ENCODE peak calls at places on chromosome 22, in seven cellular contexts. One of them, this sample, is unnamed.

GRCh38 chr22:38947321-38948112 is 9.9 kb upstream of the APOBEC3A start:
- DNase-seq in endothelial cell: no peak
- DNase-seq in pancreas: no peak
- DNase-seq in brain microvascular endothelial cell: no peak
- DNase-seq in stomach: no peak
- DNase-seq in GM23338: no peak
- DNase-seq in lower lobe of right lung: peak; percentile 45
- DNase-seq in this sample: no peak

GRCh38 chr22:47135338-47135737 is 372.9 kb downstream of the TBC1D22A start:
- DNase-seq in endothelial cell: no peak
- DNase-seq in pancreas: peak; percentile 24
- DNase-seq in brain microvascular endothelial cell: no peak
- DNase-seq in stomach: no peak
- DNase-seq in GM23338: no peak
- DNase-seq in lower lobe of right lung: no peak
- DNase-seq in this sample: no peak

GRCh38 chr22:38873469-38874411 is 1.7 kb upstream of the CBX6 start:
- DNase-seq in endothelial cell: no peak
- DNase-seq in pancreas: no peak
- DNase-seq in brain microvascular endothelial cell: no peak
- DNase-seq in stomach: peak; percentile 25
- DNase-seq in GM23338: no peak
- DNase-seq in lower lobe of right lung: no peak
- DNase-seq in this sample: peak; percentile 16

GRCh38 chr22:25081409-25081824 is 118.2 kb upstream of the CRYBB3 start:
- DNase-seq in endothelial cell: peak; percentile 63
- DNase-seq in pancreas: no peak
- DNase-seq in brain microvascular endothelial cell: no peak
- DNase-seq in stomach: peak; percentile 57
- DNase-seq in GM23338: peak; percentile 73
- DNase-seq in lower lobe of right lung: no peak
- DNase-seq in this sample: no peak

GRCh38 chr22:40757071-40757470 is 62.1 kb downstream of the SLC25A17 start:
- DNase-seq in endothelial cell: no peak
- DNase-seq in pancreas: no peak
- DNase-seq in brain microvascular endothelial cell: peak; percentile 28
- DNase-seq in stomach: no peak
- DNase-seq in GM23338: no peak
- DNase-seq in lower lobe of right lung: no peak
- DNase-seq in this sample: no peak

GRCh38 chr22:25666308-25666707 is 75.7 kb upstream of the MYO18B start:
- DNase-seq in endothelial cell: peak; percentile 18
- DNase-seq in pancreas: no peak
- DNase-seq in brain microvascular endothelial cell: no peak
- DNase-seq in stomach: no peak
- DNase-seq in GM23338: peak; percentile 34
- DNase-seq in lower lobe of right lung: peak; percentile 60
- DNase-seq in this sample: no peak

GRCh38 chr22:23053912-23054530 is 16.3 kb upstream of the GNAZ start:
- DNase-seq in endothelial cell: no peak
- DNase-seq in pancreas: no peak
- DNase-seq in brain microvascular endothelial cell: no peak
- DNase-seq in stomach: no peak
- DNase-seq in GM23338: no peak
- DNase-seq in lower lobe of right lung: no peak
- DNase-seq in this sample: peak; percentile 42

GRCh38 chr22:25569983-25570382 is 5.5 kb downstream of the GRK3 start:
- DNase-seq in endothelial cell: no peak
- DNase-seq in pancreas: no peak
- DNase-seq in brain microvascular endothelial cell: no peak
- DNase-seq in stomach: no peak
- DNase-seq in GM23338: no peak
- DNase-seq in lower lobe of right lung: no peak
- DNase-seq in this sample: no peak

GRCh38 chr22:46002757-46003270 is 25.9 kb upstream of the WNT7B start:
- DNase-seq in endothelial cell: no peak
- DNase-seq in pancreas: no peak
- DNase-seq in brain microvascular endothelial cell: no peak
- DNase-seq in stomach: no peak
- DNase-seq in GM23338: no peak
- DNase-seq in lower lobe of right lung: peak; percentile 45
- DNase-seq in this sample: no peak

GRCh38 chr22:17647996-17648395 is 9.4 kb downstream of the BCL2L13 start:
- DNase-seq in endothelial cell: no peak
- DNase-seq in pancreas: no peak
- DNase-seq in brain microvascular endothelial cell: no peak
- DNase-seq in stomach: no peak
- DNase-seq in GM23338: no peak
- DNase-seq in lower lobe of right lung: no peak
- DNase-seq in this sample: no peak

GRCh38 chr22:46084943-46085830 is 65.1 kb upstream of the PPARA start:
- DNase-seq in endothelial cell: no peak
- DNase-seq in pancreas: peak; percentile 95
- DNase-seq in brain microvascular endothelial cell: no peak
- DNase-seq in stomach: peak; percentile 93
- DNase-seq in GM23338: no peak
- DNase-seq in lower lobe of right lung: peak; percentile 87
- DNase-seq in this sample: no peak

GRCh38 chr22:47199261-47199948 is 437.0 kb downstream of the TBC1D22A start:
- DNase-seq in endothelial cell: no peak
- DNase-seq in pancreas: peak; percentile 55
- DNase-seq in brain microvascular endothelial cell: no peak
- DNase-seq in stomach: peak; percentile 21
- DNase-seq in GM23338: no peak
- DNase-seq in lower lobe of right lung: no peak
- DNase-seq in this sample: no peak

GRCh38 chr22:38180841-38181452 is 683 bp downstream of the PLA2G6 start:
- DNase-seq in endothelial cell: no peak
- DNase-seq in pancreas: no peak
- DNase-seq in brain microvascular endothelial cell: no peak
- DNase-seq in stomach: peak; percentile 59
- DNase-seq in GM23338: peak; percentile 49
- DNase-seq in lower lobe of right lung: peak; percentile 72
- DNase-seq in this sample: peak; percentile 23

GRCh38 chr22:26481112-26481693 is 2.4 kb downstream of the HPS4 start:
- DNase-seq in endothelial cell: no peak
- DNase-seq in pancreas: no peak
- DNase-seq in brain microvascular endothelial cell: no peak
- DNase-seq in stomach: no peak
- DNase-seq in GM23338: no peak
- DNase-seq in lower lobe of right lung: no peak
- DNase-seq in this sample: no peak

GRCh38 chr22:38924197-38924952 is 33.0 kb upstream of the APOBEC3A start:
- DNase-seq in endothelial cell: no peak
- DNase-seq in pancreas: peak; percentile 92
- DNase-seq in brain microvascular endothelial cell: peak; percentile 88
- DNase-seq in stomach: peak; percentile 94
- DNase-seq in GM23338: no peak
- DNase-seq in lower lobe of right lung: peak; percentile 83
- DNase-seq in this sample: peak; percentile 81

GRCh38 chr22:17159504-17159951 is 451 bp upstream of the HDHD5 start:
- DNase-seq in endothelial cell: no peak
- DNase-seq in pancreas: no peak
- DNase-seq in brain microvascular endothelial cell: peak; percentile 20
- DNase-seq in stomach: peak; percentile 62
- DNase-seq in GM23338: peak; percentile 63
- DNase-seq in lower lobe of right lung: no peak
- DNase-seq in this sample: peak; percentile 50

GRCh38 chr22:27113211-27114030 is 456.0 kb downstream of the MIAT start:
- DNase-seq in endothelial cell: no peak
- DNase-seq in pancreas: no peak
- DNase-seq in brain microvascular endothelial cell: peak; percentile 97
- DNase-seq in stomach: peak; percentile 52
- DNase-seq in GM23338: no peak
- DNase-seq in lower lobe of right lung: no peak
- DNase-seq in this sample: no peak

GRCh38 chr22:19576460-19577421 is 52.5 kb upstream of the CLDN5 start:
- DNase-seq in endothelial cell: no peak
- DNase-seq in pancreas: no peak
- DNase-seq in brain microvascular endothelial cell: peak; percentile 78
- DNase-seq in stomach: no peak
- DNase-seq in GM23338: peak; percentile 33
- DNase-seq in lower lobe of right lung: no peak
- DNase-seq in this sample: no peak
- TF ChIP-seq CTCF in endothelial cell: no peak
- TF ChIP-seq CTCF in pancreas: no peak
- TF ChIP-seq CTCF in brain microvascular endothelial cell: no peak
- TF ChIP-seq CTCF in stomach: no peak
- TF ChIP-seq CTCF in GM23338: no peak
- TF ChIP-seq CTCF in lower lobe of right lung: no peak
- TF ChIP-seq CTCF in this sample: no peak

GRCh38 chr22:29798318-29798717 is 31.1 kb downstream of the UQCR10 start:
- DNase-seq in endothelial cell: no peak
- DNase-seq in pancreas: no peak
- DNase-seq in brain microvascular endothelial cell: no peak
- DNase-seq in stomach: no peak
- DNase-seq in GM23338: no peak
- DNase-seq in lower lobe of right lung: no peak
- DNase-seq in this sample: no peak

GRCh38 chr22:29797351-29797750 is 30.2 kb downstream of the UQCR10 start:
- DNase-seq in endothelial cell: no peak
- DNase-seq in pancreas: no peak
- DNase-seq in brain microvascular endothelial cell: no peak
- DNase-seq in stomach: no peak
- DNase-seq in GM23338: no peak
- DNase-seq in lower lobe of right lung: no peak
- DNase-seq in this sample: no peak

GRCh38 chr22:29798801-29799200 is 31.6 kb downstream of the UQCR10 start:
- DNase-seq in endothelial cell: no peak
- DNase-seq in pancreas: no peak
- DNase-seq in brain microvascular endothelial cell: no peak
- DNase-seq in stomach: peak; percentile 46
- DNase-seq in GM23338: no peak
- DNase-seq in lower lobe of right lung: no peak
- DNase-seq in this sample: no peak

GRCh38 chr22:29801153-29801552 is 34.0 kb downstream of the UQCR10 start:
- DNase-seq in endothelial cell: no peak
- DNase-seq in pancreas: no peak
- DNase-seq in brain microvascular endothelial cell: no peak
- DNase-seq in stomach: peak; percentile 58
- DNase-seq in GM23338: peak; percentile 36
- DNase-seq in lower lobe of right lung: no peak
- DNase-seq in this sample: no peak

GRCh38 chr22:29799217-29799680 is 32.1 kb downstream of the UQCR10 start:
- DNase-seq in endothelial cell: no peak
- DNase-seq in pancreas: peak; percentile 79
- DNase-seq in brain microvascular endothelial cell: peak; percentile 78
- DNase-seq in stomach: peak; percentile 95
- DNase-seq in GM23338: no peak
- DNase-seq in lower lobe of right lung: peak; percentile 95
- DNase-seq in this sample: peak; percentile 82
- TF ChIP-seq CTCF in endothelial cell: no peak
- TF ChIP-seq CTCF in pancreas: no peak
- TF ChIP-seq CTCF in brain microvascular endothelial cell: peak; percentile 24
- TF ChIP-seq CTCF in stomach: no peak
- TF ChIP-seq CTCF in GM23338: no peak
- TF ChIP-seq CTCF in lower lobe of right lung: no peak
- TF ChIP-seq CTCF in this sample: no peak

GRCh38 chr22:30816413-30816812 is 121.7 kb downstream of the OSBP2 start:
- DNase-seq in endothelial cell: no peak
- DNase-seq in pancreas: no peak
- DNase-seq in brain microvascular endothelial cell: no peak
- DNase-seq in stomach: no peak
- DNase-seq in GM23338: peak; percentile 48
- DNase-seq in lower lobe of right lung: no peak
- DNase-seq in this sample: peak; percentile 17
- TF ChIP-seq CTCF in endothelial cell: no peak
- TF ChIP-seq CTCF in pancreas: no peak
- TF ChIP-seq CTCF in brain microvascular endothelial cell: peak; percentile 5
- TF ChIP-seq CTCF in stomach: no peak
- TF ChIP-seq CTCF in GM23338: peak; percentile 33
- TF ChIP-seq CTCF in lower lobe of right lung: no peak
- TF ChIP-seq CTCF in this sample: no peak

DNA sequence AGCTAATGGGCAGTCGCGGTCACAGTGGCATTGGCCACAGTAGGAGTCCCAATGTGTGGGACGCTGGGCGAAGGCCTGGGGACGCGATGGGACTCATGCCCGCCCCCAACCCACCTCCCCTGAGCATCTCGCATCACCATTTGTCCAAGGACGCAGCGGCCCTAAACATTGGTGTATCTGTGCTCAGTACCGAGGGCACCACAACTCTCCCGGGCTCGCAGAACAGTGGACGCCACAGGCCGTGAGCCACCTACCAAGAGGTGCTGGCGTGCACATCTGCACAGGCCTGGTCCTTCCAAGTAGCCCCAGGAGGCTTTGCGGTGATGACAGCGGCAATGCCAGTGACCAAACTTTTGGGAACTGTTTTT is 27.3 kb downstream of the RRP7A start:
- DNase-seq in endothelial cell: no peak
- DNase-seq in pancreas: no peak
- DNase-seq in brain microvascular endothelial cell: no peak
- DNase-seq in stomach: no peak
- DNase-seq in GM23338: no peak
- DNase-seq in lower lobe of right lung: no peak
- DNase-seq in this sample: no peak
- TF ChIP-seq CTCF in endothelial cell: no peak
- TF ChIP-seq CTCF in pancreas: no peak
- TF ChIP-seq CTCF in brain microvascular endothelial cell: no peak
- TF ChIP-seq CTCF in stomach: no peak
- TF ChIP-seq CTCF in GM23338: no peak
- TF ChIP-seq CTCF in lower lobe of right lung: no peak
- TF ChIP-seq CTCF in this sample: no peak

GRCh38 chr22:29689872-29690213 is 30.0 kb upstream of the CABP7 start:
- DNase-seq in endothelial cell: peak; percentile 77
- DNase-seq in pancreas: peak; percentile 77
- DNase-seq in brain microvascular endothelial cell: peak; percentile 22
- DNase-seq in stomach: peak; percentile 75
- DNase-seq in GM23338: peak; percentile 90
- DNase-seq in lower lobe of right lung: peak; percentile 67
- DNase-seq in this sample: peak; percentile 69
- TF ChIP-seq CTCF in endothelial cell: peak; percentile 40
- TF ChIP-seq CTCF in pancreas: peak; percentile 63
- TF ChIP-seq CTCF in brain microvascular endothelial cell: peak; percentile 93
- TF ChIP-seq CTCF in stomach: peak; percentile 49
- TF ChIP-seq CTCF in GM23338: peak; percentile 84
- TF ChIP-seq CTCF in lower lobe of right lung: peak; percentile 70
- TF ChIP-seq CTCF in this sample: no peak

DNA sequence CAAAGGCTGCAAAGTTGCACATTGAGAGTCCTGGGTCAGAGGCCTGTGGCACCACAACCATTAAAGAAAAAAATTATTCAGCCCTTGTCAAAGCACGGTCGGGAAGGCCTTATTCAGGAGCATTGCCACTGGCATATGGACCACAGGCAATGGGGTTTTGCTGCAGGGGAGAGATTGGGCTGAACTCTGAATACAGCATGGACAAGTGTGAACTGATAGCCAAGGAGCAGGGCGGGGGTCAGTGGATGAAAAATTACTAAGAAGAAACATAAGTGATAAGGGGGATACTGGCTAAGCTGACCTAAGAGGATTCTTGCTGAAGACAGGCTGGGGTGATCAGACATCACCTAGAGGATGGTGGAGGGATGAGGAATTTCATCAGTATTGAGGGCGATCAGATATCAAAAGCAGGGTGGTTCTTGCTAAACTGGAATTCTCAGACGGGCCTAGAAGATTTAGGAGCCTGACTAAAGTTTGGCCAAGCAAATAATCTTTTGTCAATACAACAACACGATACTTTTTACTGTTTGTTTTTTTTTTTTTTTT is 3.3 kb upstream of the DGCR8 start:
- DNase-seq in endothelial cell: no peak
- DNase-seq in pancreas: no peak
- DNase-seq in brain microvascular endothelial cell: no peak
- DNase-seq in stomach: no peak
- DNase-seq in GM23338: peak; percentile 41
- DNase-seq in lower lobe of right lung: peak; percentile 6
- DNase-seq in this sample: no peak
- TF ChIP-seq CTCF in endothelial cell: no peak
- TF ChIP-seq CTCF in pancreas: no peak
- TF ChIP-seq CTCF in brain microvascular endothelial cell: no peak
- TF ChIP-seq CTCF in stomach: no peak
- TF ChIP-seq CTCF in GM23338: no peak
- TF ChIP-seq CTCF in lower lobe of right lung: no peak
- TF ChIP-seq CTCF in this sample: no peak

This sample was measured in Peyer's patch.